ENCODE peak calls at places on chromosomes 4 and X, in six cellular contexts. N, H, P, Z, M and D are unnamed samples.

GRCh38 chrX:17608898-17609297 is 128.4 kb upstream of the SCML1 start:
- DNase-seq in Z (no peak), P (peak), H (no peak), N (no peak), M (no peak), D (no peak)

GRCh38 chr4:93829531-93830089 is 1.1 kb downstream of the ATOH1 start:
- DNase-seq in N (no peak), M (no peak), Z (no peak), P (no peak), H (no peak), D (no peak)

GRCh38 chr4:44121210-44121609 is 327.4 kb downstream of the KCTD8 start:
- DNase-seq in N (no peak), M (no peak), H (no peak), Z (no peak), P (no peak), D (no peak)

GRCh38 chr4:182533948-182534347 is 290.7 kb downstream of the TENM3 start:
- DNase-seq in N (no peak), Z (no peak), M (no peak), P (peak), H (no peak), D (no peak)

GRCh38 chr4:90219822-90220221 is 92.6 kb downstream of the CCSER1 start:
- DNase-seq in N (no peak), M (no peak), Z (no peak), H (no peak), P (no peak), D (no peak)

GRCh38 chrX:134999469-134999868 is 8.7 kb downstream of the SMIM10 start:
- DNase-seq in P (peak), Z (peak), H (no peak), N (no peak), M (peak), D (no peak)

GRCh38 chr4:98544141-98544817 is 114.1 kb downstream of the TSPAN5 start:
- DNase-seq in N (no peak), H (no peak), M (no peak), P (no peak), Z (no peak), D (no peak)

GRCh38 chrX:52923781-52924241 is 26.7 kb downstream of the FAM156B start:
- DNase-seq in Z (peak), N (no peak), H (no peak), P (peak), M (peak), D (no peak)

GRCh38 chrX:16711219-16712115 is 1.0 kb downstream of the CTPS2 start:
- DNase-seq in P (no peak), N (no peak), M (no peak), H (no peak), Z (no peak), D (no peak)

GRCh38 chrX:136667446-136668168 is 19.6 kb downstream of the CD40LG start:
- DNase-seq in M (no peak), H (no peak), N (no peak), P (no peak), Z (no peak), D (no peak)

GRCh38 chr4:972651-973424 is 531 bp downstream of the DGKQ start:
- DNase-seq in M (no peak), Z (no peak), N (peak), H (peak), P (no peak), D (peak)

GRCh38 chr4:1695913-1696312 is 11.8 kb upstream of the FAM53A start:
- DNase-seq in M (no peak), H (no peak), Z (no peak), P (no peak), N (no peak), D (no peak)

GRCh38 chr4:39655866-39656265 is 17.2 kb upstream of the SMIM14 start:
- DNase-seq in N (no peak), P (no peak), M (no peak), Z (no peak), H (no peak), D (no peak)

GRCh38 chr4:41146716-41147506 is 67.4 kb downstream of the APBB2 start:
- DNase-seq in N (no peak), H (no peak), Z (no peak), P (no peak), M (no peak), D (no peak)

GRCh38 chr4:7201351-7202305 is 9.3 kb downstream of the SORCS2 start:
- DNase-seq in H (no peak), M (no peak), P (no peak), Z (no peak), N (no peak), D (no peak)

GRCh38 chrX:68193234-68193633 is 240.1 kb downstream of the OPHN1 start:
- DNase-seq in Z (no peak), N (no peak), P (peak), M (no peak), H (no peak), D (no peak)

GRCh38 chr4:126790633-126791032 is 842.1 kb upstream of the INTU start:
- DNase-seq in P (no peak), M (no peak), Z (no peak), N (no peak), H (no peak), D (no peak)

GRCh38 chrX:68748030-68748429 is 80.8 kb upstream of the EFNB1 start:
- DNase-seq in N (no peak), Z (no peak), P (no peak), H (no peak), M (no peak), D (no peak)

GRCh38 chr4:41532880-41533279 is 5.1 kb upstream of the LIMCH1 start:
- DNase-seq in M (no peak), N (no peak), P (peak), H (no peak), Z (peak), D (no peak)

GRCh38 chr4:10050171-10051120 is 29.1 kb upstream of the SLC2A9 start:
- DNase-seq in N (no peak), Z (no peak), P (no peak), H (no peak), M (no peak), D (no peak)

GRCh38 chr4:93771640-93772411 is 56.7 kb upstream of the ATOH1 start:
- DNase-seq in P (no peak), N (no peak), M (no peak), H (no peak), Z (no peak), D (no peak)

GRCh38 chr4:165541773-165542459 is 163.1 kb downstream of the CPE start:
- DNase-seq in Z (no peak), P (no peak), N (no peak), H (no peak), M (no peak), D (no peak)

GRCh38 chr4:7356667-7357295 is 77.9 kb downstream of the PSAPL1 start:
- DNase-seq in H (no peak), P (no peak), M (no peak), N (no peak), Z (no peak), D (no peak)

GRCh38 chrX:15136795-15137194 is 133.1 kb downstream of the ASB9 start:
- DNase-seq in Z (no peak), M (no peak), N (no peak), P (no peak), H (no peak), D (no peak)

GRCh38 chrX:39766085-39766726 is 331.6 kb downstream of the BCOR start:
- DNase-seq in N (no peak), P (no peak), M (no peak), H (no peak), Z (no peak), D (no peak)

GRCh38 chr4:37891221-37892159 is 606 bp downstream of the TBC1D1 start:
- DNase-seq in M (peak), H (peak), Z (peak), N (peak), P (peak), D (peak)

GRCh38 chrX:73214366-73215094 is at the start of gene NAP1L2:
- DNase-seq in Z (no peak), M (no peak), H (peak), N (peak), P (peak), D (no peak)

GRCh38 chr4:176444741-176445140 is 125.0 kb downstream of the SPCS3 start:
- DNase-seq in N (no peak), M (no peak), Z (no peak), P (peak), H (no peak), D (no peak)

GRCh38 chrX:108516184-108516583 is 76.5 kb downstream of the COL4A5 start:
- DNase-seq in M (no peak), H (no peak), Z (no peak), N (no peak), P (no peak), D (no peak)

GRCh38 chr4:70838400-70838971 is 1.2 kb downstream of the GRSF1 start:
- DNase-seq in Z (no peak), N (no peak), M (no peak), P (no peak), H (no peak), D (no peak)

GRCh38 chr4:65344278-65344825 is 325.9 kb downstream of the EPHA5 start:
- DNase-seq in H (no peak), P (no peak), M (no peak), N (no peak), Z (no peak), D (no peak)

GRCh38 chr4:127470290-127470809 is 162.4 kb upstream of the INTU start:
- DNase-seq in Z (no peak), M (no peak), H (no peak), P (no peak), N (no peak), D (no peak)

GRCh38 chrX:133726211-133726630 is 259.2 kb downstream of the GPC3 start:
- DNase-seq in H (no peak), P (peak), Z (no peak), N (no peak), M (no peak), D (no peak)

GRCh38 chrX:24748196-24748595 is 54.5 kb downstream of the POLA1 start:
- DNase-seq in Z (no peak), N (no peak), M (no peak), H (no peak), P (no peak), D (no peak)

GRCh38 chrX:106899276-106899675 is 3.9 kb downstream of the RIPPLY1 start:
- DNase-seq in Z (no peak), M (no peak), N (no peak), H (no peak), P (peak), D (no peak)

GRCh38 chr4:24303926-24304325 is 280.4 kb downstream of the DHX15 start:
- DNase-seq in Z (no peak), N (no peak), H (no peak), P (no peak), M (no peak), D (no peak)

GRCh38 chrX:151871244-151871643 is 41.4 kb upstream of the MAGEA4 start:
- DNase-seq in Z (no peak), P (peak), N (no peak), H (no peak), M (no peak), D (no peak)